ENCODE peak calls at places on chromosomes 3 and 15, in seven cellular contexts. One of them, this sample, is unnamed. For H3K36me3 and H3K4me1, the result is how much of the 10 kb centered on the place peaks cover.

GRCh38 chr15:71660501-71660900 is 149.9 kb upstream of the NR2E3 start:
- DNase-seq in SJSA1: no peak
- DNase-seq in adipocyte: no peak
- DNase-seq in cardiac muscle cell: no peak
- DNase-seq in adrenal gland: no peak
- DNase-seq in tibial nerve: no peak
- DNase-seq in esophagus muscularis mucosa: peak
- DNase-seq in this sample: no peak

GRCh38 chr15:58498821-58499580 is 67.2 kb downstream of the LIPC start:
- DNase-seq in SJSA1: peak
- DNase-seq in adipocyte: peak
- DNase-seq in cardiac muscle cell: peak
- DNase-seq in adrenal gland: no peak
- DNase-seq in tibial nerve: no peak
- DNase-seq in esophagus muscularis mucosa: no peak
- DNase-seq in this sample: no peak

GRCh38 chr15:75620776-75621536 is 4.6 kb downstream of the SNUPN start:
- DNase-seq in SJSA1: peak
- DNase-seq in adipocyte: peak
- DNase-seq in cardiac muscle cell: peak
- DNase-seq in adrenal gland: peak
- DNase-seq in tibial nerve: peak
- DNase-seq in esophagus muscularis mucosa: peak
- DNase-seq in this sample: no peak

GRCh38 chr3:69460034-69460433 is 74.1 kb upstream of the FRMD4B start:
- DNase-seq in SJSA1: no peak
- DNase-seq in adipocyte: no peak
- DNase-seq in cardiac muscle cell: no peak
- DNase-seq in adrenal gland: no peak
- DNase-seq in tibial nerve: no peak
- DNase-seq in esophagus muscularis mucosa: no peak
- DNase-seq in this sample: no peak

GRCh38 chr3:39150170-39150802 is 3.1 kb downstream of the CSRNP1 start:
- DNase-seq in SJSA1: no peak
- DNase-seq in adipocyte: peak
- DNase-seq in cardiac muscle cell: peak
- DNase-seq in adrenal gland: peak
- DNase-seq in tibial nerve: no peak
- DNase-seq in esophagus muscularis mucosa: no peak
- DNase-seq in this sample: no peak

GRCh38 chr3:156768390-156768789 is 57.8 kb upstream of the LEKR1 start:
- DNase-seq in SJSA1: no peak
- DNase-seq in adipocyte: no peak
- DNase-seq in cardiac muscle cell: no peak
- DNase-seq in adrenal gland: no peak
- DNase-seq in tibial nerve: no peak
- DNase-seq in esophagus muscularis mucosa: no peak
- DNase-seq in this sample: no peak

GRCh38 chr3:197303452-197303851 is 5.0 kb upstream of the DLG1 start:
- DNase-seq in SJSA1: no peak
- DNase-seq in adipocyte: no peak
- DNase-seq in cardiac muscle cell: no peak
- DNase-seq in adrenal gland: no peak
- DNase-seq in tibial nerve: no peak
- DNase-seq in esophagus muscularis mucosa: no peak
- DNase-seq in this sample: no peak

GRCh38 chr3:172099495-172099808 is 60.1 kb downstream of the FNDC3B start:
- DNase-seq in SJSA1: no peak
- DNase-seq in adipocyte: no peak
- DNase-seq in cardiac muscle cell: no peak
- DNase-seq in adrenal gland: no peak
- DNase-seq in tibial nerve: no peak
- DNase-seq in esophagus muscularis mucosa: no peak
- DNase-seq in this sample: no peak

GRCh38 chr3:177724020-177724638 is 526.8 kb upstream of the TBL1XR1 start:
- DNase-seq in SJSA1: no peak
- DNase-seq in adipocyte: peak
- DNase-seq in cardiac muscle cell: peak
- DNase-seq in adrenal gland: peak
- DNase-seq in tibial nerve: peak
- DNase-seq in esophagus muscularis mucosa: no peak
- DNase-seq in this sample: no peak

GRCh38 chr3:110814170-110815007 is 257.2 kb upstream of the NECTIN3 start:
- DNase-seq in SJSA1: peak
- DNase-seq in adipocyte: peak
- DNase-seq in cardiac muscle cell: peak
- DNase-seq in adrenal gland: no peak
- DNase-seq in tibial nerve: no peak
- DNase-seq in esophagus muscularis mucosa: no peak
- DNase-seq in this sample: peak

GRCh38 chr15:57320543-57321220 is 55.6 kb upstream of the CGNL1 start:
- DNase-seq in SJSA1: no peak
- DNase-seq in adipocyte: peak
- DNase-seq in cardiac muscle cell: peak
- DNase-seq in adrenal gland: no peak
- DNase-seq in tibial nerve: peak
- DNase-seq in esophagus muscularis mucosa: no peak
- DNase-seq in this sample: no peak

GRCh38 chr3:154430014-154430413 is at the start of gene GPR149:
- DNase-seq in SJSA1: no peak
- DNase-seq in adipocyte: no peak
- DNase-seq in cardiac muscle cell: no peak
- DNase-seq in adrenal gland: no peak
- DNase-seq in tibial nerve: no peak
- DNase-seq in esophagus muscularis mucosa: no peak
- DNase-seq in this sample: no peak

GRCh38 chr3:193788189-193788946 is 195.4 kb downstream of the OPA1 start:
- DNase-seq in SJSA1: peak
- DNase-seq in adipocyte: peak
- DNase-seq in cardiac muscle cell: peak
- DNase-seq in adrenal gland: peak
- DNase-seq in tibial nerve: peak
- DNase-seq in esophagus muscularis mucosa: no peak
- DNase-seq in this sample: no peak

GRCh38 chr3:170003881-170004356 is 33.9 kb upstream of the GPR160 start:
- DNase-seq in SJSA1: no peak
- DNase-seq in adipocyte: no peak
- DNase-seq in cardiac muscle cell: no peak
- DNase-seq in adrenal gland: peak
- DNase-seq in tibial nerve: no peak
- DNase-seq in esophagus muscularis mucosa: no peak
- DNase-seq in this sample: no peak

GRCh38 chr3:21665444-21665843 is 85.6 kb downstream of the ZNF385D start:
- DNase-seq in SJSA1: no peak
- DNase-seq in adipocyte: no peak
- DNase-seq in cardiac muscle cell: no peak
- DNase-seq in adrenal gland: no peak
- DNase-seq in tibial nerve: no peak
- DNase-seq in esophagus muscularis mucosa: no peak
- DNase-seq in this sample: no peak

GRCh38 chr3:52845691-52846426 is 11.0 kb upstream of the MUSTN1 start:
- DNase-seq in SJSA1: no peak
- DNase-seq in adipocyte: no peak
- DNase-seq in cardiac muscle cell: no peak
- DNase-seq in adrenal gland: no peak
- DNase-seq in tibial nerve: no peak
- DNase-seq in esophagus muscularis mucosa: no peak
- DNase-seq in this sample: no peak

GRCh38 chr3:60636846-60637245 is 614.4 kb downstream of the FHIT start:
- DNase-seq in SJSA1: no peak
- DNase-seq in adipocyte: no peak
- DNase-seq in cardiac muscle cell: no peak
- DNase-seq in adrenal gland: no peak
- DNase-seq in tibial nerve: no peak
- DNase-seq in esophagus muscularis mucosa: no peak
- DNase-seq in this sample: no peak

GRCh38 chr3:157159037-157159761 is 748 bp downstream of the CCNL1 start:
- DNase-seq in SJSA1: peak
- DNase-seq in adipocyte: peak
- DNase-seq in cardiac muscle cell: peak
- DNase-seq in adrenal gland: peak
- DNase-seq in tibial nerve: peak
- DNase-seq in esophagus muscularis mucosa: no peak
- DNase-seq in this sample: peak

GRCh38 chr3:149494759-149495580 is 20.5 kb downstream of the TM4SF4 start:
- DNase-seq in SJSA1: no peak
- DNase-seq in adipocyte: peak
- DNase-seq in cardiac muscle cell: no peak
- DNase-seq in adrenal gland: no peak
- DNase-seq in tibial nerve: no peak
- DNase-seq in esophagus muscularis mucosa: no peak
- DNase-seq in this sample: no peak

GRCh38 chr3:140823106-140823505 is 118.5 kb upstream of the SLC25A36 start:
- DNase-seq in SJSA1: no peak
- DNase-seq in adipocyte: no peak
- DNase-seq in cardiac muscle cell: no peak
- DNase-seq in adrenal gland: no peak
- DNase-seq in tibial nerve: no peak
- DNase-seq in esophagus muscularis mucosa: no peak
- DNase-seq in this sample: no peak

GRCh38 chr3:66603161-66603611 is 102.4 kb upstream of the LRIG1 start:
- DNase-seq in SJSA1: no peak
- DNase-seq in adipocyte: no peak
- DNase-seq in cardiac muscle cell: no peak
- DNase-seq in adrenal gland: no peak
- DNase-seq in tibial nerve: no peak
- DNase-seq in esophagus muscularis mucosa: no peak
- DNase-seq in this sample: no peak

GRCh38 chr3:52495096-52495495 is at the start of gene STAB1:
- DNase-seq in SJSA1: no peak
- DNase-seq in adipocyte: no peak
- DNase-seq in cardiac muscle cell: peak
- DNase-seq in adrenal gland: peak
- DNase-seq in tibial nerve: no peak
- DNase-seq in esophagus muscularis mucosa: peak
- DNase-seq in this sample: no peak

GRCh38 chr3:186800285-186800684 is 6.0 kb downstream of the RFC4 start:
- DNase-seq in SJSA1: no peak
- DNase-seq in adipocyte: no peak
- DNase-seq in cardiac muscle cell: no peak
- DNase-seq in adrenal gland: no peak
- DNase-seq in tibial nerve: no peak
- DNase-seq in esophagus muscularis mucosa: no peak
- DNase-seq in this sample: no peak
- H3K36me3 ChIP-seq in SJSA1: half or more
- H3K36me3 ChIP-seq in adipocyte: under half
- H3K36me3 ChIP-seq in cardiac muscle cell: under half
- H3K36me3 ChIP-seq in adrenal gland: under half
- H3K36me3 ChIP-seq in tibial nerve: half or more
- H3K36me3 ChIP-seq in esophagus muscularis mucosa: half or more
- H3K36me3 ChIP-seq in this sample: under half

GRCh38 chr3:188036375-188036985 is 117.5 kb upstream of the LPP start:
- DNase-seq in SJSA1: no peak
- DNase-seq in adipocyte: no peak
- DNase-seq in cardiac muscle cell: no peak
- DNase-seq in adrenal gland: peak
- DNase-seq in tibial nerve: no peak
- DNase-seq in esophagus muscularis mucosa: no peak
- DNase-seq in this sample: no peak
- H3K4me1 ChIP-seq in SJSA1: under half
- H3K4me1 ChIP-seq in adipocyte: under half
- H3K4me1 ChIP-seq in cardiac muscle cell: under half
- H3K4me1 ChIP-seq in adrenal gland: under half
- H3K4me1 ChIP-seq in tibial nerve: under half
- H3K4me1 ChIP-seq in esophagus muscularis mucosa: under half
- H3K4me1 ChIP-seq in this sample: under half

GRCh38 chr15:34721802-34722795 is 32.7 kb downstream of the GJD2 start:
- DNase-seq in SJSA1: peak
- DNase-seq in adipocyte: peak
- DNase-seq in cardiac muscle cell: peak
- DNase-seq in adrenal gland: peak
- DNase-seq in tibial nerve: peak
- DNase-seq in esophagus muscularis mucosa: no peak
- DNase-seq in this sample: no peak
- H3K4me3 ChIP-seq in SJSA1: no peak
- H3K4me3 ChIP-seq in adipocyte: peak
- H3K4me3 ChIP-seq in cardiac muscle cell: peak
- H3K4me3 ChIP-seq in adrenal gland: peak
- H3K4me3 ChIP-seq in tibial nerve: peak
- H3K4me3 ChIP-seq in esophagus muscularis mucosa: peak
- H3K4me3 ChIP-seq in this sample: no peak

GRCh38 chr15:39947401-39948197 is 13.7 kb downstream of the EIF2AK4 start:
- DNase-seq in SJSA1: no peak
- DNase-seq in adipocyte: no peak
- DNase-seq in cardiac muscle cell: no peak
- DNase-seq in adrenal gland: no peak
- DNase-seq in tibial nerve: no peak
- DNase-seq in esophagus muscularis mucosa: no peak
- DNase-seq in this sample: no peak
- H3K36me3 ChIP-seq in SJSA1: half or more
- H3K36me3 ChIP-seq in adipocyte: half or more
- H3K36me3 ChIP-seq in cardiac muscle cell: under half
- H3K36me3 ChIP-seq in adrenal gland: under half
- H3K36me3 ChIP-seq in tibial nerve: half or more
- H3K36me3 ChIP-seq in esophagus muscularis mucosa: half or more
- H3K36me3 ChIP-seq in this sample: under half